ENCODE peak calls at places on chromosomes 12 and 14, in eight cellular contexts. I is heart right ventricle, G is left lung, D is MM.1S, Q is Calu3, Z is OCI-LY7, R is GM10248, O is nephron progenitor cell. L is an unnamed sample.
A peak's percentile ranks its signal among the peaks of the same experiment; 100 is the strongest.

GRCh38 chr12:90065301-90065801 is 356.7 kb upstream of the ATP2B1 start:
- DNase-seq in Z (no peak), O (no peak), G (no peak), I (no peak), Q (no peak), R (no peak), D (no peak), L (no peak)

GRCh38 chr14:90756755-90757345 is 59.4 kb downstream of the TTC7B start:
- DNase-seq in G (no peak), O (no peak), Q (no peak), I (no peak), Z (peak; percentile 14), R (no peak), D (no peak), L (peak; percentile 24)

GRCh38 chr14:91252901-91253794 is 8.6 kb upstream of the GPR68 start:
- DNase-seq in G (peak; percentile 44), O (peak; percentile 60), Z (peak; percentile 40), D (no peak), R (peak; percentile 70), Q (peak; percentile 47), I (no peak), L (peak; percentile 48)

GRCh38 chr14:88312262-88312661 is 10.8 kb downstream of the KCNK10 start:
- DNase-seq in G (no peak), O (no peak), D (no peak), Q (no peak), Z (no peak), I (no peak), R (no peak), L (no peak)

GRCh38 chr12:6226002-6226700 is 26.0 kb downstream of the CD9 start:
- DNase-seq in O (no peak), R (no peak), Q (no peak), G (peak; percentile 73), Z (no peak), I (peak; percentile 91), D (no peak), L (no peak)

GRCh38 chr14:74599946-74600345 is 12.1 kb downstream of the LTBP2 start:
- DNase-seq in I (no peak), G (no peak), Z (no peak), Q (no peak), O (no peak), D (no peak), R (no peak), L (no peak)

GRCh38 chr12:639566-639965 is 23.7 kb downstream of the NINJ2 start:
- DNase-seq in I (no peak), Z (no peak), G (no peak), Q (no peak), R (peak; percentile 57), O (no peak), D (no peak), L (peak; percentile 62)

GRCh38 chr12:64806593-64806992 is 17.9 kb upstream of the TBC1D30 start:
- DNase-seq in O (no peak), I (no peak), G (no peak), D (no peak), R (no peak), Q (no peak), Z (no peak), L (no peak)

GRCh38 chr12:57342207-57342691 is 88.6 kb downstream of the R3HDM2 start:
- DNase-seq in Q (no peak), R (no peak), I (peak; percentile 49), G (peak; percentile 59), Z (no peak), O (peak; percentile 37), D (no peak), L (peak; percentile 11)

GRCh38 chr12:111428081-111428727 is 22.5 kb downstream of the SH2B3 start:
- DNase-seq in I (no peak), Z (no peak), O (no peak), Q (no peak), R (no peak), G (no peak), D (no peak), L (no peak)

DNA sequence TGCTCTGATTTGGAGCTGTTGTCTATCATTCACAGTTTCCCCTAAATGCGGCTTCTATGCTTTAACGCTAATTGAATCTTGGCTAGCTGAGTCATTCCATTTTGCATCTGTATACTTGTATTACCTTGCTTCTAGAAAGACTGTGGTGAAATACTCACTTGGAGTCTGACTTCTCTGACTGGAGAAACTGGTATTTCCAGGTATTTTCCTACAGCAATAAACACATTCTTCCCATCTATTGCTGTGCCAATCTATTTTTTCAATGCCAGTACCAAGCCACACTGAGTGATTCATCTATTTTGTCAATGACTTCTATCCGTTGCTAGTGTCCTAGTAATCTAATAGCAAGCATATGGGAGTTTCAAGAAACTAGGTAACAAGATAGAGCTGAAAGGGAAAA is 76.0 kb upstream of the ST8SIA1 start:
- DNase-seq in D (no peak), Q (peak; percentile 11), I (no peak), Z (no peak), G (no peak), O (no peak), R (no peak), L (no peak)
- TF ChIP-seq CTCF in D (no peak), Q (no peak), I (no peak), Z (no peak), G (no peak), O (no peak), R (no peak), L (no peak)

GRCh38 chr12:116354534-116354933 is 77.0 kb upstream of the MED13L start:
- DNase-seq in I (no peak), G (no peak), Q (no peak), D (no peak), Z (no peak), R (no peak), O (no peak), L (no peak)
- TF ChIP-seq CTCF in I (no peak), G (no peak), Q (no peak), D (no peak), Z (no peak), R (no peak), O (no peak), L (no peak)

GRCh38 chr14:54025661-54026060 is 69.0 kb upstream of the BMP4 start:
- DNase-seq in Z (peak; percentile 10), Q (peak; percentile 44), D (no peak), R (no peak), I (peak; percentile 3), O (no peak), G (no peak), L (no peak)
- TF ChIP-seq CTCF in Z (peak; percentile 71), Q (peak; percentile 49), D (peak; percentile 34), R (peak; percentile 8), I (peak; percentile 42), O (no peak), G (no peak), L (no peak)

DNA sequence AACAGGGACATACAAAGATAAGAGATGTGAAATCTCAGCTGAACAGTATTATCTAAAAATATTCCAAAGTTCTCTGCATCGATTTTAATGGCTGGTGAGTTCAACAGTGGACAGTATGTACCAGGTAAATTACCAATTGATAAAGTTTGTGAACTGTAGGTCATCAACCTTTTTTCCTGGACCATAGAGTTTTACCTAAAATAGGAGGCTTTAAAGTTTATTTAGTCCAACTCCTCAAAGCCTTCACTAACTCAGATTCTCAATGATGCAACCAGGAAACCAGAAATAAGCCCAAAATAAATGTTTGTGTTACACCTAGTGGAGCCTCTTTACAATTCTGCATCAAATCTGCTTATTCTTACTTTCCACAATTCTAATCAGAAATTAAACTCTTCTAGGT is 205.8 kb downstream of the ANO6 start:
- DNase-seq in D (no peak), Z (no peak), I (no peak), G (no peak), R (no peak), O (no peak), Q (no peak), L (no peak)
- TF ChIP-seq CTCF in D (no peak), Z (no peak), I (no peak), G (no peak), R (no peak), O (no peak), Q (no peak), L (no peak)

GRCh38 chr14:93033983-93034670 is 81.6 kb downstream of the ITPK1 start:
- DNase-seq in Q (peak; percentile 44), I (no peak), D (no peak), O (peak; percentile 39), R (peak; percentile 88), Z (peak; percentile 63), G (no peak), L (peak; percentile 75)

GRCh38 chr14:93035917-93036651 is 79.6 kb downstream of the ITPK1 start:
- DNase-seq in O (peak; percentile 36), D (no peak), Z (no peak), G (no peak), Q (peak; percentile 81), R (no peak), I (no peak), L (no peak)

GRCh38 chr14:93035585-93035916 is 80.2 kb downstream of the ITPK1 start:
- DNase-seq in Z (no peak), Q (no peak), D (no peak), O (no peak), I (no peak), G (no peak), R (no peak), L (no peak)

GRCh38 chr14:93033039-93033982 is 82.4 kb downstream of the ITPK1 start:
- DNase-seq in R (no peak), Q (no peak), G (no peak), I (no peak), Z (peak; percentile 5), O (no peak), D (no peak), L (peak; percentile 20)

DNA sequence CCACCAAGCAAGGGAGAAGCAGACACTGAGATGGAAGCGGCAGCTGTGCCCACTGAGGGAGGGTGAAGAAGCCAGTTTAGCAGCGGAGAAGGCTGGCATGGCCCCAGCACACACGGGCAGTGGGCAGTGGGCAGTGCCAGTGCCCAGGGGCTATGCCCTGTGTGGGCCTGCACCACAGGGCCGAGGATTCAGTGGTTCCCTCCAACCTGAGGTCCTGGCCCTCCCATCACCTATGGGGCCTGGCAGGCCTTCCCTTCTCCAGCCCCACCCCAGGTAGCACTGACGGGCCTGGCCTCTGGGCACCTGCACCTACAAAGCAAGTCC is 81.1 kb downstream of the ITPK1 start:
- DNase-seq in G (no peak), O (no peak), D (no peak), R (no peak), Z (no peak), Q (no peak), I (no peak), L (no peak)
- TF ChIP-seq CTCF in G (no peak), O (no peak), D (no peak), R (no peak), Z (no peak), Q (no peak), I (no peak), L (peak; percentile 30)

GRCh38 chr14:34043627-34044372 is 92.9 kb upstream of the EGLN3 start:
- DNase-seq in G (no peak), Q (peak; percentile 57), I (no peak), Z (no peak), R (peak; percentile 70), D (peak; percentile 8), O (no peak), L (peak; percentile 95)
- TF ChIP-seq CTCF in G (no peak), Q (no peak), I (no peak), Z (no peak), R (no peak), D (no peak), O (no peak), L (no peak)

GRCh38 chr12:53499261-53500118 is at the start of gene MAP3K12:
- DNase-seq in I (peak; percentile 69), R (peak; percentile 58), D (peak; percentile 56), G (peak; percentile 77), O (peak; percentile 74), Q (peak; percentile 32), Z (peak; percentile 76), L (peak; percentile 76)
- TF ChIP-seq CTCF in I (no peak), R (peak; percentile 21), D (no peak), G (no peak), O (no peak), Q (no peak), Z (peak; percentile 27), L (no peak)

L was measured in activated CD8-positive, alpha-beta T cell treated with anti-CD3 and anti-CD28 coated beads for 36 hours.